ENCODE peak calls at places on chromosomes 11 and 22, in six cellular contexts. B is Panc1, L is transverse colon, S is GM06990, Y is PC-3, R is neural crest cell. P is an unnamed sample.
A peak's percentile ranks its signal among the peaks of the same experiment; 100 is the strongest.

GRCh38 chr11:28757725-28758515 is 649.7 kb downstream of the METTL15 start:
- DNase-seq in B (no peak), L (no peak), S (no peak), Y (peak; percentile 95), R (no peak), P (no peak)

GRCh38 chr22:43330178-43331063 is 12.8 kb downstream of the SCUBE1 start:
- DNase-seq in B (no peak), L (no peak), S (no peak), Y (no peak), R (no peak), P (no peak)

GRCh38 chr11:17692006-17692405 is 27.4 kb upstream of the MYOD1 start:
- DNase-seq in B (no peak), L (no peak), S (no peak), Y (no peak), R (no peak), P (no peak)

GRCh38 chr11:11403763-11404725 is 51.0 kb upstream of the CSNK2A3 start:
- DNase-seq in B (no peak), L (no peak), S (no peak), Y (no peak), R (no peak), P (no peak)

GRCh38 chr11:130106381-130106780 is 36.7 kb downstream of the APLP2 start:
- DNase-seq in B (no peak), L (no peak), S (no peak), Y (no peak), R (no peak), P (no peak)

GRCh38 chr22:39296981-39297489 is 22.4 kb downstream of the RPL3 start:
- DNase-seq in B (no peak), L (no peak), S (no peak), Y (no peak), R (no peak), P (no peak)

GRCh38 chr11:17544181-17544622 is at the start of gene USH1C:
- DNase-seq in B (no peak), L (peak; percentile 80), S (no peak), Y (no peak), R (peak; percentile 31), P (no peak)

GRCh38 chr11:28964811-28965210 is 856.6 kb downstream of the METTL15 start:
- DNase-seq in B (no peak), L (no peak), S (no peak), Y (no peak), R (no peak), P (no peak)

GRCh38 chr11:66341502-66342126 is 3.3 kb downstream of the BRMS1 start:
- DNase-seq in B (no peak), L (no peak), S (no peak), Y (no peak), R (no peak), P (no peak)

GRCh38 chr11:27973851-27974536 is 134.0 kb downstream of the KIF18A start:
- DNase-seq in B (no peak), L (no peak), S (no peak), Y (no peak), R (no peak), P (no peak)

GRCh38 chr11:133026952-133027351 is 505.3 kb downstream of the OPCML start:
- DNase-seq in B (no peak), L (no peak), S (no peak), Y (no peak), R (no peak), P (no peak)

DNA sequence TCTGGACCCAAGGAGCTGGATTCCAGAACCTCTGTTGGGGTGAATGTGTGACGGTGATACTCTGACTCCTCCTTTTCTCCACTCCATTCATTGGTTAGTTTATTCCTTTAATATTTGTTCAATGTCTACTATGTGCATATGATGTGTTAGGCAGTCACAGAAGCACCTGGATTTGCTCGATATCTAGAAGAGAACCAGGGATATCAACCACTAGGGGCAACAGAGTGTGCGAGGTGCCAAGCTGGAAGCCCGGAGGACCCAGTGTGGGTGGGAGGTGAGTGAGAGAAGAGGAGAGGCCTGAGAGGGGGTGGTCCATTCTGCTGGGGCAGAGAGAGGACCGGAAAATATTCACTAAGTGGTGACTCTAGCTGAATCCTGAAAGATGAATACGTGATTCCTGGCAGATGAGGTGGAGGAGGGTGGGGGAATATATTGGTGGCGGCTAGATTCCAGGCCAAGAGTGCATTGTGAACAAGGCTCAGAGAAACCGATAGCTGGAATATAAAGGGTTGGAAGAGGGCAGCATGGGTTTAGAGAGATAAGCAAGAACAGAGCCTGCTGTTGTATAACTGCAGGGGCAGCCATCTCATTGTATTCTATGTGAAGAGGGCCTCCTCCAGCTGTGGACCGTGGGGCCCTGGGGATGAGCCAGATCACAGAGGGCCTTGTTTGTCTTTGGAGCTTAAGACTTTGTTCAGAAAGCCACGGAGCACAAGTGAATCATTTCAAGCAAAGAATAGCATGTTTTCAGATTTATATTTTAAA is 6.9 kb upstream of the TIMP3 start:
- DNase-seq in B (no peak), L (no peak), S (no peak), Y (no peak), R (no peak), P (no peak)
- TF ChIP-seq CTCF in B (no peak), L (no peak), S (no peak), Y (no peak), R (no peak), P (no peak)

DNA sequence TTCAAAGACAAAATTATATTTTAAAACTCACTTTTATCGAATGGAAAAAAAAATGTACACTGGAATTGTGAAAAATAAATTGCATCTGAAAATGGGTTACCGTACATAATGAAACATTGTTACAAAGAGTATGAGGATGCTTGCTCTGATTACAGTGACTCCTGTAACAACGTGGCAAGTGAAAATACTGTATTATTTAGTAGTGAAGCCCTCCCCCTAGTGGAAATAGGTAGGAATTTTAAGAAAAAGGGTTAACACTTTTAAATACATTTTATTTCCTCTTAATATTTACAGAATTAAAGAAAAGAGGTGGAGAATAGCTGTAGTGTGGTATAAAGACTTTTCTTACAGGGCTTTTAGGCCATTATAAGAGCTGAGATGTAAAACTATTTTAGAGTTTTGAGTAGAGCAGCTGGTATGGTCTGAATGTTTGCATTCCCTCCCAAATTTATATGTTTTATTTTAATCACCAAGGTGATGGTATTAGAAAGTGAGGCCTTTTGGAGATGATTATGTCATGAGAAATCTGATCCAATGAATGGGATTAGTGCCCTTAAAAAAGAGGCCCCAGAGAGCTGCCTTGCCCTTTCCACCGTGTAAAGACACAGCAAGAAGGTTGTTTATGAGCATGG is 25.2 kb downstream of the FAM76B start:
- DNase-seq in B (no peak), L (no peak), S (peak; percentile 13), Y (peak; percentile 76), R (no peak), P (peak; percentile 51)
- TF ChIP-seq CTCF in B (peak; percentile 74), L (peak; percentile 75), S (peak; percentile 41), Y (peak; percentile 86), R (peak; percentile 87), P (no peak)

GRCh38 chr11:69841859-69842698 is 22.9 kb upstream of the FGF3 start:
- DNase-seq in B (no peak), L (no peak), S (no peak), Y (peak; percentile 69), R (no peak), P (no peak)
- TF ChIP-seq CTCF in B (peak; percentile 59), L (peak; percentile 15), S (peak; percentile 62), Y (peak; percentile 89), R (peak; percentile 55), P (peak; percentile 31)

GRCh38 chr11:112223125-112223524 is 3.1 kb upstream of the PTS start:
- DNase-seq in B (no peak), L (no peak), S (no peak), Y (peak; percentile 65), R (no peak), P (no peak)
- TF ChIP-seq CTCF in B (no peak), L (no peak), S (no peak), Y (no peak), R (no peak), P (no peak)

DNA sequence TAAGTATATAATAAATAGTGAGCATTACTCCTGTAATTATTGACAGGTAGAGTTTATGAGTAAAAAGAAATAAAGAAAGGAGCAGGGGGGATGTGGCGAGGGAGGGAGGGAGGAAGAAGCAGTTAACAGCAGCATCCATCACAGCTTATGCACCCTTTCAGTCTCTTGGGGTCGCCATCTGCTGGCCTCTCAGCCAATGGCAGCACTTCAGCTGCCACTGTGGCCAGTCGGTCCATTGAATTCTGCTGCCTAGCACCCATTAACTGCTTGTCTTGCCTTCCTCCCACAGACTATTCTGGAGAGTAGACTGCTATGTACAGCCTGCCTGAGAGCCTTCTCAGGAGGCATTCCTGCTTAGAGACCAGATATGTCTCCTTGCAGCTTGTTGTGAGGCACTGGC is 388.3 kb downstream of the TENM4 start:
- DNase-seq in B (no peak), L (no peak), S (no peak), Y (peak; percentile 19), R (no peak), P (no peak)
- TF ChIP-seq CTCF in B (peak; percentile 41), L (no peak), S (peak; percentile 29), Y (peak; percentile 40), R (peak; percentile 33), P (no peak)